ENCODE peak calls at places on chromosomes 3 and 15, in four cellular contexts. Q is hepatic stellate cell; C is activated T-cell treated with anti-CD3 and anti-CD28 coated beads, Interleukin-2, amount 50 U/mL, for 1 hour; S is ELF-1. O is an unnamed sample.

GRCh38 chr3:169813757-169814517 is 1.2 kb upstream of the LRRC34 start:
- DNase-seq in Q (no peak), C (peak; percentile 70), S (peak; percentile 70), O (no peak)

GRCh38 chr3:86840814-86841213 is 150.1 kb downstream of the VGLL3 start:
- DNase-seq in S (no peak), Q (no peak), C (no peak), O (no peak)

GRCh38 chr15:69939513-69940440 is 157.9 kb downstream of the TLE3 start:
- DNase-seq in S (peak; percentile 77), C (no peak), Q (no peak), O (no peak)

GRCh38 chr15:51450001-51450400 is 108.5 kb downstream of the GLDN start:
- DNase-seq in S (peak; percentile 4), C (no peak), Q (no peak), O (no peak)

GRCh38 chr3:109819786-109820185 is 482.4 kb upstream of the DPPA4 start:
- DNase-seq in Q (no peak), C (no peak), S (peak; percentile 7), O (no peak)

GRCh38 chr3:106628407-106628806 is 748.8 kb upstream of the CCDC54 start:
- DNase-seq in C (no peak), S (no peak), Q (no peak), O (peak; percentile 46)

GRCh38 chr3:126835472-126836219 is 131.6 kb downstream of the CHCHD6 start:
- DNase-seq in Q (peak; percentile 55), C (no peak), S (no peak), O (peak; percentile 74)

GRCh38 chr3:151093905-151094304 is 8.4 kb downstream of the MED12L start:
- DNase-seq in S (no peak), C (no peak), Q (no peak), O (no peak)

GRCh38 chr15:98809273-98809672 is 160.9 kb downstream of the IGF1R start:
- DNase-seq in S (no peak), C (no peak), Q (no peak), O (no peak)

GRCh38 chr3:150342951-150343468 is 65.1 kb upstream of the TSC22D2 start:
- DNase-seq in S (no peak), Q (no peak), C (no peak), O (no peak)

GRCh38 chr3:27883266-27883665 is 161.1 kb upstream of the EOMES start:
- DNase-seq in Q (no peak), S (peak; percentile 58), C (no peak), O (no peak)

GRCh38 chr3:56758539-56758981 is 43.2 kb downstream of the ARHGEF3 start:
- DNase-seq in Q (peak; percentile 46), S (peak; percentile 17), C (peak; percentile 33), O (peak; percentile 95)

GRCh38 chr15:95557226-95558046 is 773.1 kb upstream of the NR2F2 start:
- DNase-seq in Q (peak; percentile 56), C (no peak), S (peak; percentile 17), O (peak; percentile 88)

O was measured in HFFc6.